ENCODE peak calls at places on chromosomes 7 and 10, in five cellular contexts. Z is right cardiac atrium; M is spleen; I is CD8-positive, alpha-beta memory T cell; A is adrenal gland. K is an unnamed sample.

GRCh38 chr7:134420509-134421125 is 38.3 kb downstream of the AKR1B1 start:
- DNase-seq in M (no peak), A (peak; percentile 36), I (no peak), Z (no peak), K (no peak)

GRCh38 chr10:20935926-20936325 is 38.8 kb upstream of the NEBL start:
- DNase-seq in I (no peak), A (no peak), M (no peak), Z (no peak), K (no peak)

GRCh38 chr10:29078919-29079318 is 210.0 kb upstream of the LYZL1 start:
- DNase-seq in M (no peak), A (no peak), Z (no peak), I (no peak), K (no peak)

GRCh38 chr7:18520450-18521235 is 25.1 kb downstream of the HDAC9 start:
- DNase-seq in Z (no peak), I (no peak), M (no peak), A (no peak), K (no peak)

GRCh38 chr10:132946311-132946710 is 3.9 kb upstream of the CFAP46 start:
- DNase-seq in I (no peak), Z (no peak), A (no peak), M (no peak), K (no peak)

GRCh38 chr10:94420516-94420915 is 18.2 kb downstream of the TBC1D12 start:
- DNase-seq in A (no peak), M (no peak), Z (no peak), I (no peak), K (no peak)

GRCh38 chr10:13587367-13587766 is 602 bp downstream of the PRPF18 start:
- DNase-seq in I (no peak), A (no peak), Z (peak; percentile 35), M (peak; percentile 75), K (no peak)

GRCh38 chr7:23685770-23686169 is 5.8 kb downstream of the FAM221A start:
- DNase-seq in Z (no peak), I (no peak), M (no peak), A (no peak), K (no peak)

GRCh38 chr7:30728591-30729100 is 23.3 kb upstream of the INMT start:
- DNase-seq in M (peak; percentile 51), I (no peak), Z (no peak), A (no peak), K (no peak)

GRCh38 chr7:38321967-38322366 is 48.5 kb upstream of the TARP start:
- DNase-seq in M (no peak), A (no peak), I (no peak), Z (no peak), K (no peak)

GRCh38 chr7:100435401-100436304 is 644 bp downstream of the PPP1R35 start:
- DNase-seq in A (peak; percentile 50), M (peak; percentile 92), I (peak; percentile 53), Z (peak; percentile 72), K (peak; percentile 69)

GRCh38 chr10:14500172-14500765 is 169.5 kb upstream of the FRMD4A start:
- DNase-seq in M (no peak), A (no peak), Z (no peak), I (no peak), K (no peak)

GRCh38 chr7:141704112-141704511 is 2.1 kb upstream of the DENND11 start:
- DNase-seq in I (no peak), M (no peak), A (no peak), Z (no peak), K (no peak)

GRCh38 chr7:600149-600814 is 80.6 kb upstream of the PDGFA start:
- DNase-seq in Z (peak; percentile 38), M (peak; percentile 74), A (no peak), I (no peak), K (no peak)

GRCh38 chr7:45599851-45600706 is 25.9 kb downstream of the ADCY1 start:
- DNase-seq in A (no peak), I (no peak), Z (no peak), M (peak; percentile 51), K (no peak)

GRCh38 chr10:43683451-43684197 is 34.9 kb upstream of the ZNF32 start:
- DNase-seq in M (no peak), I (no peak), A (no peak), Z (no peak), K (no peak)

GRCh38 chr7:24970676-24971075 is 9.3 kb downstream of the OSBPL3 start:
- DNase-seq in A (no peak), Z (no peak), I (no peak), M (no peak), K (no peak)
- H3K27ac ChIP-seq in A (no peak overlapping the region), Z (no peak overlapping the region), I (no peak overlapping the region), M (no peak overlapping the region), K (no peak overlapping the region)

DNA sequence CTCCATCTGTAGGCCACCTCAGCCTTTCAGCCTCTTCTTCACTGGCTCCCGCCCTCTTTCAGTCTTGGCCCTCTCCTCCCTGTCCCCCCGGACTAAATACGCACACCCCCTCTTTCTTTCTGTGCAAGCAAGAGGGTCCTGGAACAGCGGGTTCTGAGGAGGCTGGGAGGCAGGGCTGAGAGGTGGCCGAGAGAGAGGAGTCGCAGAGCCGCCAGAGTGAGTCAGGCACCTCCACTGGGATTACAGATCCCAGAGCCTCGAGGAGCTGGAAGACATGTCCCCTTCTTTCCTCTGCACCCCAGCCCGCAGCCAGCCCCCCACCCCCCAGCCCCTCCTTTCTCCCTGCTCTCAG is at the start of gene CCDC136:
- DNase-seq in Z (no peak), I (no peak), M (no peak), A (no peak), K (no peak)
- H3K27ac ChIP-seq in Z (no peak within 1 kb of the TSS), I (peak within 1 kb of the TSS; percentile 51), M (no peak within 1 kb of the TSS), A (no peak within 1 kb of the TSS), K (no peak within 1 kb of the TSS)

GRCh38 chr7:55396386-55396785 is 31.2 kb downstream of the LANCL2 start:
- DNase-seq in M (no peak), Z (no peak), I (no peak), A (no peak), K (no peak)
- H3K27ac ChIP-seq in M (no peak overlapping the region), Z (no peak overlapping the region), I (no peak overlapping the region), A (no peak overlapping the region), K (no peak overlapping the region)

DNA sequence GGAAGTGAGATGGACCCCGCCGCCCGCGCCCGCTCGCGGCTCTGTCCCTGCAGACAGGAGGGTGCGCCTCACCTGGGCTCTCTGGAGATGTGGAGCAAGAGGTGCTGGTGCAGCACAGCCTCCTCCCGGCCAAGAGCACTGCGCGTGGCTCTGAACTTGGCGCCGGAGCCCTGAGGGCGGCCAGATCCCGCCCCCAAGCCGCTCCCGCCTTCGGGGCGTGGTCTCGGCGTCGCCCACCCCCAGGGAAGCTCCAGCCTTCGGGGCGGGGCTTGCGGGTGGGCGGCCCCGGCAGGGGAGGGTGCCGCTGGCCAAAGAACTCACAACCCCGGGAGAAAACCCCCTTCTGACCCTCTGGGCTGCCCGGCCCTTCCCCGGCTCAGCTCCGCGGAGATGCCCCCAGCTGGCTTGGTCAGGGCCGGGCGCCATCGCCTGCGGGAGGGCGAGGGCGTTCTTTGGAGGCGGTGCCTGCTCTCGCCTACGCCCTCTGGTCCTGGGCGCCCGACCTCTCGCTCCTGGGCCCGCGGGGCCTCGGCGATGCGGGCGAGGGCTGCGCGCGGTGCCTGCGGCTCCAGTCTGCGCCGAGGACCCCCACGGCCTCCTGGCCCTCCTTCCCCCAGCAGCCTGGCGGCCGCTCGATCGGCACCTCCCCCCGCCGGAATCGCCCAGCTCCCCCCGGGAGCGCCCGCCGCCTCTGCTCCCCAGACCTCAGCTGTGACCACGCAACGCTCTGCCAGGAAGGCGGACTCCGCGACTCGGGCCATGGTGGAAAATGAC is at the start of gene ZNF488:
- DNase-seq in I (peak; percentile 76), M (peak; percentile 91), Z (peak; percentile 94), A (peak; percentile 77), K (peak; percentile 86)
- H3K27ac ChIP-seq in I (no peak within 1 kb of the TSS), M (peak within 1 kb of the TSS; percentile 59), Z (peak within 1 kb of the TSS; percentile 34), A (peak within 1 kb of the TSS; percentile 92), K (peak within 1 kb of the TSS; percentile 72)

GRCh38 chr7:98974906-98975816 is 96.8 kb downstream of the TRRAP start:
- DNase-seq in A (peak; percentile 40), I (no peak), Z (peak; percentile 87), M (no peak), K (no peak)

GRCh38 chr7:98976396-98977185 is 98.3 kb downstream of the TRRAP start:
- DNase-seq in I (no peak), M (peak; percentile 49), Z (no peak), A (no peak), K (no peak)

GRCh38 chr7:98970031-98970615 is 91.8 kb downstream of the TRRAP start:
- DNase-seq in I (no peak), M (peak; percentile 61), A (no peak), Z (no peak), K (no peak)

GRCh38 chr7:98970805-98971204 is 92.5 kb downstream of the TRRAP start:
- DNase-seq in Z (no peak), I (no peak), M (peak; percentile 44), A (no peak), K (no peak)

DNA sequence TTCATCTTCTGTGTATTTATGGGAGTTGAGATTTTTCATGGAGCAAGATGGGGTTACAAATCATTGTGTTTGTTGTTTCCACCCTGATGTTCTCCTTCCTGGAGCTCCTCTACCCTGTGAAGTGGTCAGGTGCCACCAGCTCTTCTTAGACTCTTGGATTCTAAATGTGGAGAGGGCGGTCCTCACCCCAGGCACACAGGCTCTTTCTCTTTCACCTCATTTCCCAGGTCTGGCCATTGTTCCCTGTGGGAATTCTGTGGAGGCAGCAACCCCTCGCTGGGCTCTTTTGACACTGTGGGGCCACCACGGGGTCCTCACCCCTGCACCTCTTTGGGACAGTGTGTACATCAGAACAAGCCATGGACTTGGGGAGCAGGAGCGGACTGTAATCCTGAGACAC is 95.9 kb downstream of the TRRAP start:
- DNase-seq in A (no peak), I (no peak), M (no peak), Z (no peak), K (no peak)
- H3K27ac ChIP-seq in A (no peak overlapping the region), I (no peak overlapping the region), M (no peak overlapping the region), Z (no peak overlapping the region), K (no peak overlapping the region)

GRCh38 chr7:93960986-93961385 is 39.5 kb downstream of the GNG11 start:
- DNase-seq in Z (no peak), M (no peak), A (no peak), I (no peak), K (no peak)
- H3K27ac ChIP-seq in Z (no peak overlapping the region), M (no peak overlapping the region), A (no peak overlapping the region), I (no peak overlapping the region), K (no peak overlapping the region)

GRCh38 chr10:123863189-123863580 is 28.4 kb downstream of the CPXM2 start:
- DNase-seq in M (no peak), A (no peak), I (no peak), Z (no peak), K (no peak)
- H3K27ac ChIP-seq in M (no peak overlapping the region), A (no peak overlapping the region), I (no peak overlapping the region), Z (no peak overlapping the region), K (no peak overlapping the region)

GRCh38 chr10:32960022-32960421 is 2.0 kb upstream of the ITGB1 start:
- DNase-seq in A (no peak), Z (no peak), I (no peak), M (peak; percentile 61), K (no peak)

GRCh38 chr10:32963102-32963501 is 5.1 kb upstream of the ITGB1 start:
- DNase-seq in A (no peak), M (no peak), Z (no peak), I (no peak), K (no peak)

GRCh38 chr10:32962541-32962940 is 4.5 kb upstream of the ITGB1 start:
- DNase-seq in M (no peak), A (no peak), Z (no peak), I (no peak), K (no peak)

GRCh38 chr10:32961343-32961891 is 3.4 kb upstream of the ITGB1 start:
- DNase-seq in Z (no peak), M (no peak), A (no peak), I (no peak), K (no peak)

GRCh38 chr10:32961892-32962369 is 3.9 kb upstream of the ITGB1 start:
- DNase-seq in M (no peak), I (no peak), Z (no peak), A (no peak), K (no peak)
- H3K27ac ChIP-seq in M (peak overlapping the region; percentile 38), I (no peak overlapping the region), Z (peak overlapping the region; percentile 94), A (peak overlapping the region; percentile 90), K (peak overlapping the region; percentile 79)

K was measured in lower lobe of right lung.